ENCODE peak calls at places on chromosomes 3 and 15, in six cellular contexts. One of them, this sample, is unnamed. For H3K4me1, the result is how much of the 10 kb centered on the place peaks cover.

GRCh38 chr3:121834079-121834730 is 655 bp downstream of the IQCB1 start:
- DNase-seq in colonic mucosa: peak
- DNase-seq in heart left ventricle: no peak
- DNase-seq in OCI-LY7: peak
- DNase-seq in cardiac muscle cell: peak
- DNase-seq in tibial nerve: peak
- DNase-seq in this sample: no peak

GRCh38 chr3:188534633-188535032 is 380.7 kb downstream of the LPP start:
- DNase-seq in cardiac muscle cell: no peak
- DNase-seq in colonic mucosa: no peak
- DNase-seq in heart left ventricle: no peak
- DNase-seq in OCI-LY7: no peak
- DNase-seq in tibial nerve: no peak
- DNase-seq in this sample: no peak

GRCh38 chr15:36667296-36667695 is 87.9 kb downstream of the CDIN1 start:
- DNase-seq in tibial nerve: no peak
- DNase-seq in heart left ventricle: no peak
- DNase-seq in cardiac muscle cell: no peak
- DNase-seq in OCI-LY7: no peak
- DNase-seq in colonic mucosa: no peak
- DNase-seq in this sample: no peak

GRCh38 chr3:117706037-117706436 is 996.5 kb downstream of the TUSC7 start:
- DNase-seq in cardiac muscle cell: no peak
- DNase-seq in heart left ventricle: no peak
- DNase-seq in tibial nerve: no peak
- DNase-seq in OCI-LY7: no peak
- DNase-seq in colonic mucosa: no peak
- DNase-seq in this sample: no peak

GRCh38 chr3:122392868-122393844 is 9.2 kb downstream of the FAM162A start:
- DNase-seq in cardiac muscle cell: peak
- DNase-seq in colonic mucosa: no peak
- DNase-seq in OCI-LY7: peak
- DNase-seq in tibial nerve: no peak
- DNase-seq in heart left ventricle: no peak
- DNase-seq in this sample: no peak

GRCh38 chr3:50211930-50212329 is 6.9 kb downstream of the SLC38A3 start:
- DNase-seq in heart left ventricle: no peak
- DNase-seq in tibial nerve: no peak
- DNase-seq in cardiac muscle cell: no peak
- DNase-seq in colonic mucosa: no peak
- DNase-seq in OCI-LY7: no peak
- DNase-seq in this sample: no peak

GRCh38 chr3:62355703-62356102 is 17.6 kb downstream of the FEZF2 start:
- DNase-seq in OCI-LY7: no peak
- DNase-seq in tibial nerve: no peak
- DNase-seq in heart left ventricle: no peak
- DNase-seq in colonic mucosa: no peak
- DNase-seq in cardiac muscle cell: no peak
- DNase-seq in this sample: no peak

GRCh38 chr3:45092132-45093031 is 53.8 kb downstream of the CDCP1 start:
- DNase-seq in OCI-LY7: no peak
- DNase-seq in colonic mucosa: peak
- DNase-seq in cardiac muscle cell: no peak
- DNase-seq in tibial nerve: no peak
- DNase-seq in heart left ventricle: no peak
- DNase-seq in this sample: peak

GRCh38 chr15:74226761-74227540 is 9.2 kb upstream of the CCDC33 start:
- DNase-seq in cardiac muscle cell: no peak
- DNase-seq in OCI-LY7: no peak
- DNase-seq in heart left ventricle: no peak
- DNase-seq in tibial nerve: no peak
- DNase-seq in colonic mucosa: no peak
- DNase-seq in this sample: no peak

GRCh38 chr15:51936119-51936478 is 35.5 kb downstream of the LEO1 start:
- DNase-seq in colonic mucosa: no peak
- DNase-seq in cardiac muscle cell: peak
- DNase-seq in heart left ventricle: no peak
- DNase-seq in OCI-LY7: no peak
- DNase-seq in tibial nerve: no peak
- DNase-seq in this sample: no peak

GRCh38 chr3:39839504-39839903 is 30.1 kb downstream of the MYRIP start:
- DNase-seq in colonic mucosa: no peak
- DNase-seq in heart left ventricle: no peak
- DNase-seq in cardiac muscle cell: no peak
- DNase-seq in tibial nerve: no peak
- DNase-seq in OCI-LY7: no peak
- DNase-seq in this sample: no peak

GRCh38 chr3:70519913-70520659 is 207.6 kb upstream of the MDFIC2 start:
- DNase-seq in colonic mucosa: no peak
- DNase-seq in cardiac muscle cell: no peak
- DNase-seq in tibial nerve: no peak
- DNase-seq in heart left ventricle: no peak
- DNase-seq in OCI-LY7: no peak
- DNase-seq in this sample: no peak

DNA sequence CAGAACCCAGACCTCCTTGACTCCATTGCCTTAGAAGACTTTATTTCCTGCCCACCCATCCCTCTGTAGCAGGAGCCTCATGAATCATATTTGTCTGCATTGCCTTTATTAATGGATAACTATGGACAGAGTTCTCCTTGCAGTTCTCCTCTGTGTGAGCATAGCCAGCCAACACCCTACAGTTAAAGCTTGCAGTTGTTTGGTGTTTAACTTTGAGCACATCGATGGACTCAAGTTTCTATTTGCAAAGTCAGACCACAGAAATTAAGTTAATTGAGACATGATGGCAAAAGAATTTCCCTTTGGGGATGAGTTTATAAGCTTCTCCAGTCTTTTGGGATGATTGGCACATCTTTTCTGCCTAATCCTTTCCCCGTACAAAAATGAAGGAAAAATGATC is 399.0 kb upstream of the THBS1 start:
- DNase-seq in OCI-LY7: no peak
- DNase-seq in tibial nerve: no peak
- DNase-seq in cardiac muscle cell: no peak
- DNase-seq in colonic mucosa: no peak
- DNase-seq in heart left ventricle: no peak
- DNase-seq in this sample: no peak
- H3K4me1 ChIP-seq in OCI-LY7: under half
- H3K4me1 ChIP-seq in tibial nerve: under half
- H3K4me1 ChIP-seq in cardiac muscle cell: under half
- H3K4me1 ChIP-seq in colonic mucosa: under half
- H3K4me1 ChIP-seq in heart left ventricle: under half
- H3K4me1 ChIP-seq in this sample: under half

GRCh38 chr3:111738790-111739189 is 120.3 kb upstream of the PHLDB2 start:
- DNase-seq in colonic mucosa: no peak
- DNase-seq in cardiac muscle cell: no peak
- DNase-seq in heart left ventricle: no peak
- DNase-seq in tibial nerve: no peak
- DNase-seq in OCI-LY7: no peak
- DNase-seq in this sample: no peak

GRCh38 chr3:111739241-111739952 is 119.7 kb upstream of the PHLDB2 start:
- DNase-seq in OCI-LY7: no peak
- DNase-seq in heart left ventricle: peak
- DNase-seq in colonic mucosa: no peak
- DNase-seq in cardiac muscle cell: no peak
- DNase-seq in tibial nerve: no peak
- DNase-seq in this sample: peak

GRCh38 chr3:111737056-111737711 is 121.9 kb upstream of the PHLDB2 start:
- DNase-seq in tibial nerve: no peak
- DNase-seq in colonic mucosa: no peak
- DNase-seq in heart left ventricle: peak
- DNase-seq in OCI-LY7: no peak
- DNase-seq in cardiac muscle cell: no peak
- DNase-seq in this sample: no peak

GRCh38 chr3:111738238-111738637 is 120.8 kb upstream of the PHLDB2 start:
- DNase-seq in OCI-LY7: no peak
- DNase-seq in cardiac muscle cell: no peak
- DNase-seq in heart left ventricle: no peak
- DNase-seq in tibial nerve: no peak
- DNase-seq in colonic mucosa: no peak
- DNase-seq in this sample: no peak

DNA sequence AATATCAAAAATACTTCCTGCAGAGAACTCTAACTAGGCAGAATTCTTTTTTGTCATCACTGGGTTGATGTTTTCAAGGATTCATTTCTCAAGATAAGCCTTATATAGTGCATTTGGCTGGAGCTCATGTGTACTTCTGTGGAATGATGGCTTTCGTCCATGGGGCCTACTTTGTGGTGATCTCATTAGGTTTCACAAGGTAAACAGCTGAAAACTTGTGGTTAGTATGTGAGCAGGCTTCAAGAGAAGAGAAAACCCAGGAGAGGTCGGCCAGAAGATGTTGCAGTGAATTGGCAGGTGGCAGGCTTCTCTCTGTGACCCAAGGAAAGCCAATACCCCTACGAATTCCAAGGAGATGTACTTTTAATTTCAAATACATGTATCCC is 121.4 kb upstream of the PHLDB2 start:
- DNase-seq in heart left ventricle: peak
- DNase-seq in colonic mucosa: no peak
- DNase-seq in OCI-LY7: no peak
- DNase-seq in cardiac muscle cell: no peak
- DNase-seq in tibial nerve: peak
- DNase-seq in this sample: peak
- H3K4me1 ChIP-seq in heart left ventricle: under half
- H3K4me1 ChIP-seq in colonic mucosa: under half
- H3K4me1 ChIP-seq in OCI-LY7: under half
- H3K4me1 ChIP-seq in cardiac muscle cell: under half
- H3K4me1 ChIP-seq in tibial nerve: under half
- H3K4me1 ChIP-seq in this sample: under half

GRCh38 chr15:33195283-33195682 is 769 bp upstream of the FMN1 start:
- DNase-seq in heart left ventricle: no peak
- DNase-seq in tibial nerve: no peak
- DNase-seq in cardiac muscle cell: no peak
- DNase-seq in OCI-LY7: peak
- DNase-seq in colonic mucosa: no peak
- DNase-seq in this sample: no peak

GRCh38 chr15:33200903-33201302 is 6.4 kb upstream of the FMN1 start:
- DNase-seq in colonic mucosa: no peak
- DNase-seq in heart left ventricle: no peak
- DNase-seq in OCI-LY7: no peak
- DNase-seq in cardiac muscle cell: no peak
- DNase-seq in tibial nerve: no peak
- DNase-seq in this sample: no peak

GRCh38 chr15:33194704-33195261 is at the start of gene FMN1:
- DNase-seq in tibial nerve: peak
- DNase-seq in OCI-LY7: peak
- DNase-seq in colonic mucosa: peak
- DNase-seq in cardiac muscle cell: peak
- DNase-seq in heart left ventricle: peak
- DNase-seq in this sample: peak

GRCh38 chr15:33200444-33200843 is 5.9 kb upstream of the FMN1 start:
- DNase-seq in heart left ventricle: no peak
- DNase-seq in OCI-LY7: no peak
- DNase-seq in tibial nerve: no peak
- DNase-seq in cardiac muscle cell: no peak
- DNase-seq in colonic mucosa: no peak
- DNase-seq in this sample: no peak

DNA sequence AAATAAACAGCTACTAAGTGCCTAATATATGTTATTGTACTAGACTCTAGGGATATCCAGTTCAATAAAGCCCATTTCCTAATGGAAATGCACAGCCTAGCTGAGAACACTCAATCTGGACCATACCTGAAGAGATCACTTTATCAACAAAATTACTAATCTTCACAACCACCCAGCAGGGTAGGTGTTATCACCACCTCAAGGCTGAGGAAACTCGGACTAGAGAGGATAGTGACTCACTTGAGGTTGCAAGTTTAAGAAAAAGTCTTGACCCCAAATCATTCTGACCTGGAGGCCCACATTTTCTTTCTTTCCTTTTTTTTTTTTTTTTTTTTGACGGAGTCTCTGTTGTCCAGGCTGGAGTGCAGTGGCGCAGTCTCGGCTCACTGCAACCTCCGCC is 3.1 kb upstream of the FMN1 start:
- DNase-seq in tibial nerve: no peak
- DNase-seq in OCI-LY7: no peak
- DNase-seq in colonic mucosa: no peak
- DNase-seq in cardiac muscle cell: no peak
- DNase-seq in heart left ventricle: no peak
- DNase-seq in this sample: no peak
- H3K4me1 ChIP-seq in tibial nerve: under half
- H3K4me1 ChIP-seq in OCI-LY7: under half
- H3K4me1 ChIP-seq in colonic mucosa: under half
- H3K4me1 ChIP-seq in cardiac muscle cell: under half
- H3K4me1 ChIP-seq in heart left ventricle: under half
- H3K4me1 ChIP-seq in this sample: under half

GRCh38 chr3:37887062-37887461 is 25.4 kb downstream of the CTDSPL start:
- DNase-seq in heart left ventricle: no peak
- DNase-seq in OCI-LY7: no peak
- DNase-seq in colonic mucosa: no peak
- DNase-seq in tibial nerve: no peak
- DNase-seq in cardiac muscle cell: no peak
- DNase-seq in this sample: no peak
- H3K4me1 ChIP-seq in heart left ventricle: under half
- H3K4me1 ChIP-seq in OCI-LY7: under half
- H3K4me1 ChIP-seq in colonic mucosa: under half
- H3K4me1 ChIP-seq in tibial nerve: under half
- H3K4me1 ChIP-seq in cardiac muscle cell: under half
- H3K4me1 ChIP-seq in this sample: under half

GRCh38 chr15:62505761-62506160 is 340.7 kb upstream of the C2CD4B start:
- DNase-seq in OCI-LY7: no peak
- DNase-seq in colonic mucosa: no peak
- DNase-seq in tibial nerve: no peak
- DNase-seq in heart left ventricle: no peak
- DNase-seq in cardiac muscle cell: no peak
- DNase-seq in this sample: no peak
- H3K4me1 ChIP-seq in OCI-LY7: under half
- H3K4me1 ChIP-seq in colonic mucosa: under half
- H3K4me1 ChIP-seq in tibial nerve: under half
- H3K4me1 ChIP-seq in heart left ventricle: under half
- H3K4me1 ChIP-seq in cardiac muscle cell: half or more
- H3K4me1 ChIP-seq in this sample: under half

GRCh38 chr15:65368646-65369045 is 9.2 kb downstream of the IGDCC3 start:
- DNase-seq in heart left ventricle: no peak
- DNase-seq in tibial nerve: no peak
- DNase-seq in cardiac muscle cell: no peak
- DNase-seq in colonic mucosa: no peak
- DNase-seq in OCI-LY7: no peak
- DNase-seq in this sample: no peak
- H3K4me1 ChIP-seq in heart left ventricle: under half
- H3K4me1 ChIP-seq in tibial nerve: under half
- H3K4me1 ChIP-seq in cardiac muscle cell: under half
- H3K4me1 ChIP-seq in colonic mucosa: under half
- H3K4me1 ChIP-seq in OCI-LY7: under half
- H3K4me1 ChIP-seq in this sample: under half

This sample was measured in uterus.